ENCODE peak calls at places on chromosomes 6 and 20, in four cellular contexts. B is ecto neural progenitor cell; X is AG09319; V is Jurkat, Clone E6-1. Z is an unnamed sample.

GRCh38 chr20:10832146-10832545 is 158.3 kb upstream of the JAG1 start:
- DNase-seq in B (no peak), V (no peak), X (no peak), Z (no peak)

GRCh38 chr6:166861961-166862286 is 94.4 kb downstream of the RNASET2 start:
- DNase-seq in B (no peak), V (no peak), X (no peak), Z (no peak)

GRCh38 chr6:149247385-149247763 is 70.1 kb upstream of the TAB2 start:
- DNase-seq in X (no peak), B (no peak), V (no peak), Z (no peak)

GRCh38 chr6:143205983-143206382 is 145.3 kb downstream of the AIG1 start:
- DNase-seq in X (peak), B (no peak), V (no peak), Z (no peak)

GRCh38 chr6:46904117-46904516 is 17.6 kb downstream of the ADGRF5 start:
- DNase-seq in V (no peak), X (no peak), B (no peak), Z (no peak)

GRCh38 chr6:91613481-91613880 is 1026.6 kb upstream of the MAP3K7 start:
- DNase-seq in V (no peak), X (no peak), B (no peak), Z (no peak)

GRCh38 chr6:118325220-118325860 is 222.8 kb upstream of the PLN start:
- DNase-seq in B (no peak), V (no peak), X (no peak), Z (no peak)

GRCh38 chr6:35044771-35045275 is 96.3 kb downstream of the TCP11 start:
- DNase-seq in X (no peak), B (no peak), V (no peak), Z (no peak)

GRCh38 chr6:169177516-169178196 is 76.0 kb downstream of the THBS2 start:
- DNase-seq in B (no peak), X (no peak), V (no peak), Z (no peak)

GRCh38 chr6:156582509-156582992 is 194.6 kb upstream of the ARID1B start:
- DNase-seq in V (peak), B (no peak), X (no peak), Z (no peak)

GRCh38 chr20:38843346-38843745 is 37.8 kb downstream of the PPP1R16B start:
- DNase-seq in V (no peak), X (no peak), B (no peak), Z (no peak)

GRCh38 chr6:291148-291696 is 1.1 kb upstream of the DUSP22 start:
- DNase-seq in V (no peak), B (no peak), X (no peak), Z (no peak)

GRCh38 chr6:34657307-34657978 is 39.1 kb downstream of the ILRUN start:
- DNase-seq in X (peak), V (peak), B (no peak), Z (peak)

GRCh38 chr6:112049051-112049799 is 4.7 kb upstream of the CCN6 start:
- DNase-seq in V (no peak), X (no peak), B (no peak), Z (no peak)

GRCh38 chr6:110357696-110358535 is at the start of gene METTL24:
- DNase-seq in V (no peak), X (no peak), B (peak), Z (no peak)

GRCh38 chr6:73282876-73283275 is 19.9 kb upstream of the KHDC1 start:
- DNase-seq in V (no peak), B (no peak), X (no peak), Z (no peak)

GRCh38 chr6:73074175-73074574 is 151.1 kb downstream of the KHDC1L start:
- DNase-seq in V (no peak), B (no peak), X (no peak), Z (no peak)

GRCh38 chr6:39209360-39209811 is 19.9 kb downstream of the KCNK5 start:
- DNase-seq in V (no peak), B (no peak), X (no peak), Z (no peak)

GRCh38 chr6:25944655-25945054 is 14.2 kb upstream of the SLC17A2 start:
- DNase-seq in V (no peak), X (no peak), B (no peak), Z (no peak)

GRCh38 chr6:38180586-38180985 is 361.1 kb downstream of the ZFAND3 start:
- DNase-seq in X (no peak), B (peak), V (no peak), Z (no peak)

GRCh38 chr6:47235964-47236760 is 73.5 kb downstream of the TNFRSF21 start:
- DNase-seq in B (no peak), V (no peak), X (no peak), Z (no peak)

GRCh38 chr20:63538204-63539091 is 1.3 kb upstream of the PTK6 start:
- DNase-seq in V (no peak), X (no peak), B (no peak), Z (no peak)

GRCh38 chr20:62802026-62802712 is 2.5 kb upstream of the OGFR start:
- DNase-seq in V (no peak), B (no peak), X (no peak), Z (no peak)

GRCh38 chr6:14765106-14765505 is 480.8 kb upstream of the JARID2 start:
- DNase-seq in X (no peak), V (no peak), B (no peak), Z (no peak)

GRCh38 chr6:170037541-170038250 is 253.2 kb downstream of the DLL1 start:
- DNase-seq in B (no peak), X (no peak), V (no peak), Z (no peak)

GRCh38 chr20:18197382-18198070 is 59.9 kb downstream of the KAT14 start:
- DNase-seq in X (no peak), V (no peak), B (no peak), Z (no peak)

GRCh38 chr6:150153905-150154492 is 11.2 kb downstream of the PPP1R14C start:
- DNase-seq in B (no peak), V (no peak), X (no peak), Z (no peak)

GRCh38 chr6:51472745-51473483 is 614.5 kb downstream of the PKHD1 start:
- DNase-seq in B (no peak), X (no peak), V (no peak), Z (no peak)

GRCh38 chr6:138393871-138394783 is 9.9 kb upstream of the HEBP2 start:
- DNase-seq in X (no peak), B (no peak), V (no peak), Z (no peak)

GRCh38 chr6:119431799-119432198 is 82.2 kb upstream of the MAN1A1 start:
- DNase-seq in V (no peak), B (no peak), X (no peak), Z (no peak)

GRCh38 chr6:89400912-89401399 is 11.1 kb downstream of the RRAGD start:
- DNase-seq in V (no peak), B (no peak), X (no peak), Z (no peak)